ENCODE peak calls at places on chromosomes 5 and 9, in ten cellular contexts. O is pons; R is glutamatergic neuron; D is GM23248; A is NAMALWA; V is NCI-H1436; Q is activated naive CD4-positive, alpha-beta T cell treated with anti-CD3 and anti-CD28 coated beads, Interleukin-2, amount 10 ng/mL, durations not matched to agents 7 days and 5 days; B is T1000; T is HCT116; J is activated CD8-positive, alpha-beta memory T cell treated with anti-CD3 and anti-CD28 coated beads, Interleukin-2, amount 10 ng/mL, durations not matched to agents 7 days and 5 days. Y is an unnamed sample.

GRCh38 chr9:90799271-90799860 is 2.3 kb upstream of the SYK start:
- DNase-seq in V (no peak), A (no peak), R (no peak), B (no peak), Q (no peak), T (no peak), J (no peak), O (no peak), D (no peak), Y (no peak)

GRCh38 chr5:81125959-81126358 is 107.2 kb upstream of the CKMT2 start:
- DNase-seq in O (no peak), A (no peak), Q (no peak), R (no peak), T (no peak), D (no peak), J (no peak), V (no peak), B (no peak), Y (no peak)

GRCh38 chr5:143279698-143280097 is 123.8 kb downstream of the NR3C1 start:
- DNase-seq in J (no peak), R (no peak), Q (no peak), T (no peak), D (no peak), B (no peak), V (no peak), A (no peak), O (no peak), Y (no peak)

GRCh38 chr5:9009931-9010652 is 535.8 kb downstream of the SEMA5A start:
- DNase-seq in O (no peak), D (peak), A (no peak), R (no peak), T (no peak), J (no peak), Q (no peak), B (no peak), V (no peak), Y (no peak)

GRCh38 chr5:138696501-138696900 is 56.7 kb upstream of the CTNNA1 start:
- DNase-seq in R (no peak), A (no peak), V (no peak), B (peak), D (peak), Q (no peak), T (no peak), J (no peak), O (no peak), Y (no peak)

GRCh38 chr9:94967481-94967880 is 241.0 kb downstream of the AOPEP start:
- DNase-seq in T (no peak), R (no peak), A (no peak), Q (no peak), V (no peak), J (no peak), D (no peak), B (no peak), O (no peak), Y (no peak)

GRCh38 chr9:125133403-125134316 is 9.7 kb downstream of the SCAI start:
- DNase-seq in A (no peak), T (no peak), Q (no peak), O (no peak), R (no peak), V (no peak), D (no peak), J (no peak), B (no peak), Y (no peak)

GRCh38 chr5:150473673-150474358 is 24.3 kb upstream of the RPS14 start:
- DNase-seq in D (peak), R (no peak), A (no peak), Q (no peak), V (no peak), O (no peak), J (no peak), T (no peak), B (no peak), Y (no peak)

GRCh38 chr9:134365115-134365596 is 38.9 kb downstream of the RXRA start:
- DNase-seq in Q (no peak), R (no peak), O (no peak), A (no peak), D (no peak), V (no peak), B (no peak), J (no peak), T (no peak), Y (no peak)

GRCh38 chr9:25808554-25808953 is 130.3 kb upstream of the TUSC1 start:
- DNase-seq in D (no peak), T (no peak), O (no peak), B (no peak), Q (no peak), A (no peak), R (no peak), V (no peak), J (no peak), Y (no peak)

GRCh38 chr9:109278216-109278615 is 42.6 kb downstream of the EPB41L4B start:
- DNase-seq in T (no peak), A (no peak), R (no peak), O (no peak), Q (no peak), D (no peak), J (no peak), B (no peak), V (no peak), Y (no peak)

GRCh38 chr5:118726891-118727290 is 261.5 kb downstream of the DTWD2 start:
- DNase-seq in A (no peak), B (no peak), J (no peak), R (no peak), V (no peak), O (no peak), T (no peak), D (no peak), Q (no peak), Y (no peak)

GRCh38 chr5:30846171-30846570 is 347.3 kb upstream of the CDH6 start:
- DNase-seq in O (no peak), A (no peak), R (no peak), B (no peak), T (no peak), V (no peak), D (no peak), J (no peak), Q (no peak), Y (no peak)

GRCh38 chr9:19922476-19923118 is 133.8 kb upstream of the SLC24A2 start:
- DNase-seq in R (no peak), A (no peak), O (peak), B (no peak), Q (no peak), T (peak), J (no peak), V (peak), D (peak), Y (peak)

Y was measured in SK-N-MC.